ENCODE peak calls at places on chromosomes 1 and 21, in eight cellular contexts. Q, Y, Z, K, E, C, D and P are unnamed samples.

GRCh38 chr1:41800237-41800902 is 118.4 kb downstream of the HIVEP3 start:
- DNase-seq in Q (peak), Y (peak), Z (no peak), K (no peak), E (no peak), C (no peak), D (no peak), P (no peak)

GRCh38 chr1:63547621-63548294 is 24.4 kb downstream of the EFCAB7 start:
- DNase-seq in Q (no peak), Y (peak), Z (no peak), K (no peak), E (peak), C (no peak), D (no peak), P (no peak)

GRCh38 chr1:206514821-206515387 is 7.6 kb downstream of the RASSF5 start:
- DNase-seq in Q (no peak), Y (no peak), Z (no peak), K (no peak), E (no peak), C (no peak), D (no peak), P (no peak)

GRCh38 chr21:41746744-41747006 is 20.2 kb downstream of the RIPK4 start:
- DNase-seq in Q (no peak), Y (no peak), Z (no peak), K (no peak), E (no peak), C (no peak), D (no peak), P (no peak)

GRCh38 chr21:43916076-43916475 is 51.1 kb downstream of the AGPAT3 start:
- DNase-seq in Q (no peak), Y (no peak), Z (no peak), K (no peak), E (no peak), C (no peak), D (peak), P (no peak)

GRCh38 chr1:108534748-108535147 is 25.2 kb upstream of the EEIG2 start:
- DNase-seq in Q (no peak), Y (no peak), Z (no peak), K (no peak), E (no peak), C (no peak), D (no peak), P (no peak)

GRCh38 chr1:1908506-1908791 is 6.6 kb upstream of the CALML6 start:
- DNase-seq in Q (no peak), Y (no peak), Z (no peak), K (no peak), E (no peak), C (peak), D (no peak), P (no peak)

GRCh38 chr1:150887018-150887417 is at the start of gene CTXND2:
- DNase-seq in Q (no peak), Y (peak), Z (no peak), K (no peak), E (peak), C (no peak), D (no peak), P (no peak)

GRCh38 chr1:12138196-12139183 is 28.3 kb upstream of the TNFRSF1B start:
- DNase-seq in Q (no peak), Y (no peak), Z (no peak), K (no peak), E (no peak), C (no peak), D (no peak), P (no peak)

GRCh38 chr1:169745015-169745861 is 11.4 kb upstream of the SELE start:
- DNase-seq in Q (no peak), Y (peak), Z (no peak), K (no peak), E (peak), C (no peak), D (no peak), P (no peak)

GRCh38 chr1:113677250-113678158 is 81.8 kb downstream of the PHTF1 start:
- DNase-seq in Q (no peak), Y (peak), Z (no peak), K (no peak), E (peak), C (no peak), D (peak), P (peak)

GRCh38 chr1:210942513-210942912 is 191.4 kb downstream of the KCNH1 start:
- DNase-seq in Q (no peak), Y (no peak), Z (no peak), K (no peak), E (no peak), C (no peak), D (peak), P (no peak)

GRCh38 chr1:22349302-22350043 is 102.2 kb upstream of the ZBTB40 start:
- DNase-seq in Q (no peak), Y (no peak), Z (no peak), K (no peak), E (no peak), C (no peak), D (no peak), P (no peak)

GRCh38 chr21:14616303-14617039 is 70.4 kb upstream of the SAMSN1 start:
- DNase-seq in Q (no peak), Y (no peak), Z (no peak), K (no peak), E (no peak), C (no peak), D (no peak), P (no peak)

GRCh38 chr1:54546651-54547348 is 1.2 kb upstream of the ACOT11 start:
- DNase-seq in Q (no peak), Y (no peak), Z (no peak), K (no peak), E (no peak), C (peak), D (no peak), P (no peak)

GRCh38 chr1:53896673-53897229 is 2.8 kb downstream of the DIO1 start:
- DNase-seq in Q (no peak), Y (peak), Z (peak), K (no peak), E (peak), C (no peak), D (no peak), P (no peak)

GRCh38 chr1:27097484-27097917 is 57.4 kb downstream of the SLC9A1 start:
- DNase-seq in Q (peak), Y (peak), Z (peak), K (peak), E (peak), C (peak), D (peak), P (peak)

GRCh38 chr1:151935154-151935553 is 25.8 kb upstream of the THEM4 start:
- DNase-seq in Q (no peak), Y (peak), Z (no peak), K (no peak), E (peak), C (no peak), D (no peak), P (no peak)

GRCh38 chr1:16122361-16122881 is 33.4 kb downstream of the EPHA2 start:
- DNase-seq in Q (no peak), Y (peak), Z (no peak), K (no peak), E (peak), C (no peak), D (no peak), P (no peak)

GRCh38 chr1:23188434-23188884 is 19.8 kb upstream of the LUZP1 start:
- DNase-seq in Q (no peak), Y (no peak), Z (no peak), K (no peak), E (no peak), C (no peak), D (no peak), P (no peak)

DNA sequence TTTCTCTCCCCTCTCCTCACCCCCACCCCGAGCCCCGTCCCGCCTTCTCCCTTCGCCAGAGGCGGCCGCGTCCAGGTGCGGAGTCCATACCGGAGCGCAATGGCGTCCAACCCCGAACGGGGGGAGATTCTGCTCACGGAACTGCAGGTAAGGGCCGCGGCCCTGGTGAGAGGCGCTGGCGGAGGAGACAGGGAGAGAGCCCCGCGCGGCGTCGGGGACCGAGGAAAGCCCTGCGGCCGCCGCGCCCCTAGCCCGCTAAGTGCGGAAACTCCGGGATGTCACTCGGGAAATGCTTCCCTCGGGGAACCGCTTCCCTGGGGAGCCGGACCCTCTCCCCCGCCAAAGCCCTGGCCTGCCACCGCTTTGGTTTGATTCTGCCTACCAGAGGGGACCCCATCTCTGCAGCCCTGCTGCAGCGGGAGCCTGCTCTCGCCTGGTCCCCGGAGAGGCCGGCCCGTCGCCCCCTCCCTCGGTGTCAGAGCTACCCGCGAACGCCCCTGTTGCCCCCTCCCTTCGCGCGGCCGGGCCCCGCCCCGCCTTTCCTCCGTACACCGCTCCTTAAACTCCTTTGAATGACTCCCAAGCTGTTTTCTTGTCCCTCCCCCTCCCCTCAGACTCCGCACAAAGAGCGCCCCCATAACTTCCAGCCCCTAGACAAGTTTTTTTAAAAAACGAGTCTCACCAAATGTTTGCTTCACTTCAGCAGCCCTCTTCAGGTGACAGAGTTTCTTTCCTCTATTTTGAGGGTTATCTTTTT is 587 bp downstream of the PKN2 start:
- DNase-seq in Q (peak), Y (peak), Z (no peak), K (peak), E (peak), C (peak), D (peak), P (peak)
- TF ChIP-seq CTCF in Q (no peak), Y (no peak), Z (peak), K (no peak), E (no peak), C (no peak), D (no peak), P (no peak)

GRCh38 chr1:161196111-161196510 is 2.7 kb downstream of the ADAMTS4 start:
- DNase-seq in Q (no peak), Y (no peak), Z (no peak), K (no peak), E (no peak), C (no peak), D (no peak), P (no peak)
- H3K4me3 ChIP-seq in Q (peak), Y (peak), Z (no peak), K (no peak), E (no peak), C (no peak), D (no peak), P (no peak)

GRCh38 chr21:36038701-36039497 is 21.4 kb downstream of the SETD4 start:
- DNase-seq in Q (no peak), Y (no peak), Z (no peak), K (no peak), E (no peak), C (peak), D (no peak), P (no peak)

GRCh38 chr21:36034211-36034913 is 26.0 kb downstream of the SETD4 start:
- DNase-seq in Q (no peak), Y (no peak), Z (no peak), K (no peak), E (no peak), C (no peak), D (no peak), P (no peak)

GRCh38 chr21:36032647-36033406 is 27.5 kb downstream of the SETD4 start:
- DNase-seq in Q (no peak), Y (no peak), Z (no peak), K (no peak), E (no peak), C (no peak), D (no peak), P (no peak)

GRCh38 chr21:36039861-36040260 is 20.5 kb downstream of the SETD4 start:
- DNase-seq in Q (no peak), Y (no peak), Z (no peak), K (no peak), E (no peak), C (no peak), D (no peak), P (no peak)

DNA sequence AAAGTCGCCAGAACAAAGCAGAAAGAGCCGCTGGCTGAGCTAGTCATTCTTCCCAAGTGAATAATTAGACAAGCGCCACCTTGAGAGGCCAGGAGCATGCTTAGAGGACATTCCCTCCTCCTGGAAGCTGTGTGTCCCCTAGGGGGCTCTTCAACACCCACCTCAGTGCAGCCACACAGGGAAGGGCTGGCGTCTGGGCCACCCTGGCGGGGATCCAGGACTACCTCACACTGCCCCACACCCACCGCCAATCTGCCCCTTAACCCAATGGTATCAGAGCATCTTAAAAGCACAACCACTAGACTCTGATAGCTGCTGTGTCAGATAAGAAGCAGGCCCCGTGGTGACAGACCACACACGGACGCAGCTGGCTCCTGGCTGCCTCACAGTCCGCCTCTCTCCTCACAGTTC is 24.9 kb downstream of the SETD4 start:
- DNase-seq in Q (no peak), Y (peak), Z (no peak), K (peak), E (no peak), C (no peak), D (no peak), P (no peak)
- TF ChIP-seq CTCF in Q (no peak), Y (no peak), Z (no peak), K (no peak), E (no peak), C (no peak), D (no peak), P (peak)

GRCh38 chr1:119001181-119002018 is 13.3 kb upstream of the TBX15 start:
- DNase-seq in Q (no peak), Y (peak), Z (no peak), K (no peak), E (no peak), C (peak), D (no peak), P (no peak)
- H3K4me3 ChIP-seq in Q (peak), Y (peak), Z (no peak), K (no peak), E (no peak), C (no peak), D (no peak), P (no peak)